ENCODE peak calls at places on chromosomes 7 and 10, in six cellular contexts. Q is GM23338, F is SK-N-SH, U is GM23248, N is PC-9, E is fibroblast of lung. M is an unnamed sample. For H4K20me1, the result is how much of the 10 kb centered on the place peaks cover.

GRCh38 chr10:63671317-63671937 is 150.2 kb downstream of the REEP3 start:
- DNase-seq in Q (no peak), F (peak), U (peak), N (no peak), E (peak), M (peak)

GRCh38 chr7:157044151-157044687 is 33.8 kb upstream of the MNX1 start:
- DNase-seq in Q (no peak), F (no peak), U (peak), N (no peak), E (no peak), M (peak)

GRCh38 chr7:96026006-96026405 is 253.7 kb downstream of the DYNC1I1 start:
- DNase-seq in Q (no peak), F (no peak), U (peak), N (no peak), E (peak), M (peak)

GRCh38 chr10:16752099-16752498 is 65.1 kb downstream of the RSU1 start:
- DNase-seq in Q (no peak), F (no peak), U (no peak), N (no peak), E (no peak), M (no peak)

GRCh38 chr10:59265140-59265539 is 88.7 kb downstream of the PHYHIPL start:
- DNase-seq in Q (peak), F (no peak), U (peak), N (no peak), E (no peak), M (no peak)

GRCh38 chr10:79018591-79019011 is 50.2 kb upstream of the ZMIZ1 start:
- DNase-seq in Q (no peak), F (peak), U (no peak), N (no peak), E (peak), M (no peak)

GRCh38 chr10:112565434-112566053 is 118.5 kb downstream of the VTI1A start:
- DNase-seq in Q (peak), F (peak), U (peak), N (peak), E (peak), M (no peak)

GRCh38 chr10:6486280-6486679 is 93.8 kb downstream of the PRKCQ start:
- DNase-seq in Q (no peak), F (no peak), U (no peak), N (no peak), E (no peak), M (no peak)

GRCh38 chr10:89283988-89284475 is 17.8 kb upstream of the IFIT2 start:
- DNase-seq in Q (peak), F (peak), U (peak), N (no peak), E (peak), M (no peak)

GRCh38 chr7:50775826-50776225 is 6.9 kb downstream of the GRB10 start:
- DNase-seq in Q (no peak), F (no peak), U (no peak), N (no peak), E (no peak), M (no peak)

GRCh38 chr7:77439572-77439971 is 23.4 kb upstream of the GSAP start:
- DNase-seq in Q (peak), F (peak), U (peak), N (peak), E (no peak), M (no peak)

GRCh38 chr7:139118803-139119485 is 9.4 kb upstream of the ZC3HAV1 start:
- DNase-seq in Q (no peak), F (no peak), U (no peak), N (no peak), E (no peak), M (no peak)

GRCh38 chr7:16930958-16931357 is 49.2 kb upstream of the AGR3 start:
- DNase-seq in Q (no peak), F (no peak), U (no peak), N (no peak), E (no peak), M (no peak)

GRCh38 chr10:43201545-43202131 is 63.4 kb downstream of the CSGALNACT2 start:
- DNase-seq in Q (no peak), F (peak), U (no peak), N (no peak), E (no peak), M (no peak)

GRCh38 chr10:96257944-96258343 is 13.4 kb downstream of the BLNK start:
- DNase-seq in Q (no peak), F (no peak), U (no peak), N (no peak), E (no peak), M (no peak)

GRCh38 chr10:128318868-128319267 is 192.6 kb upstream of the MKI67 start:
- DNase-seq in Q (no peak), F (peak), U (no peak), N (no peak), E (no peak), M (no peak)

GRCh38 chr10:132659206-132660091 is 121.9 kb downstream of the INPP5A start:
- DNase-seq in Q (no peak), F (no peak), U (no peak), N (no peak), E (no peak), M (peak)

GRCh38 chr10:131274883-131275282 is 36.6 kb downstream of the TCERG1L start:
- DNase-seq in Q (no peak), F (no peak), U (no peak), N (no peak), E (no peak), M (no peak)
- H4K20me1 ChIP-seq in Q (under half), F (under half), U (under half), N (under half), E (under half), M (under half)

DNA sequence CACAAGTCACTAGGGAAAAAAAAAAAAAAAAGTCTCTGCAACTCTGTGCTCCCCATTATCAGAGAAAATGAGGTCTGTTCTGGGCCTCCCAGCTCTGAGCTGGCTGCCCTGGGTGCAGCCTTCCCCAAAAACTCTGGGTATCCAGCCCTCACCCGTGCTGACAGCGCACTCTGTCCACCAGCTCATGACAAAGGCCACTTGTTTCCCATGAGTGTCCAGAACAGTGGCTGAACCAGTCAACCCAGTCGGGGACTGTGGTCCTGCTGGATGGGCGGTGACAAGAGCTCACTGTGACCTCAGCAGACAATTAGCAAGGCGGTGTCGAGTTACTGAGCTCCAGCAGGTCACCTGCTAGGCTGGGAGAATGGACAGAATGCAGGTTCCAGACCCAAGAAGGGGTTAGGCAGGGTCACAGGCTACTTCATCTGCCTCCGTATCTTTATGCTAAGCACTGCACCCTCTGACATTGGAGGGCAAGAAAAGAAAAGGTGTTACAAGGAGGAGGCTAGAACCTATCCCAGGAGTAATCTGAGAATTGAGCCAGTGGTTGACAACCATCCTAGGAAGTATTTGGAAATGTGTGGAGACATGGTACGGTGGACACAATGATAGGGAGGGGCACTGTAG is 37.2 kb downstream of the DLG5 start:
- DNase-seq in Q (peak), F (no peak), U (no peak), N (peak), E (no peak), M (no peak)
- H4K20me1 ChIP-seq in Q (under half), F (half or more), U (under half), N (under half), E (under half), M (half or more)

GRCh38 chr10:20999713-21000112 is 102.6 kb upstream of the NEBL start:
- DNase-seq in Q (no peak), F (no peak), U (no peak), N (no peak), E (no peak), M (no peak)

GRCh38 chr10:20991526-20991925 is 94.4 kb upstream of the NEBL start:
- DNase-seq in Q (no peak), F (no peak), U (no peak), N (no peak), E (no peak), M (no peak)

GRCh38 chr10:20993387-20994170 is 96.5 kb upstream of the NEBL start:
- DNase-seq in Q (no peak), F (no peak), U (peak), N (peak), E (peak), M (peak)

GRCh38 chr10:20998036-20998435 is 100.9 kb upstream of the NEBL start:
- DNase-seq in Q (no peak), F (no peak), U (no peak), N (no peak), E (no peak), M (no peak)

GRCh38 chr10:20995123-20995978 is 98.2 kb upstream of the NEBL start:
- DNase-seq in Q (no peak), F (peak), U (no peak), N (no peak), E (peak), M (peak)
- H4K20me1 ChIP-seq in Q (under half), F (under half), U (under half), N (under half), E (under half), M (under half)

GRCh38 chr10:527416-527815 is 162.1 kb downstream of the DIP2C start:
- DNase-seq in Q (no peak), F (no peak), U (no peak), N (no peak), E (no peak), M (no peak)
- H4K20me1 ChIP-seq in Q (under half), F (half or more), U (under half), N (under half), E (under half), M (half or more)

DNA sequence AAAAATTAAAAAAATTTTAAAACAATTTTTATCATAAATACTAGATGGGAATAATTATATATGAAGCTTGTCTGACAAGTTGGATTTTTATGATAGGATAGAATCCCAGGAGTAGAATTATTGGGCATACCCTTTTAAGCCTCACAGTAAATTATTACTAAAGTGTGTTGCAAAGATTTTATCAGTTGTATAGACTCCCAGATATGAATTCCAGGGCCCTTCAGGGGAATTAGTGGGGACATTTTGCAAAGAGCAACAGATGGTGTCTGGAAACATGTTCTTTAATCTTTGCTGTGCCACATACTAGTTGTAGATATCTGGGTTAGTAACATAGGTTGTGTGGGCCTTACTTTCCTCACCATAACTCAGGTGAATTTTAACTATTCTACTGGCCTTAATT is 28.7 kb downstream of the ZEB1 start:
- DNase-seq in Q (no peak), F (no peak), U (no peak), N (no peak), E (no peak), M (no peak)
- H4K20me1 ChIP-seq in Q (under half), F (under half), U (under half), N (under half), E (under half), M (under half)

DNA sequence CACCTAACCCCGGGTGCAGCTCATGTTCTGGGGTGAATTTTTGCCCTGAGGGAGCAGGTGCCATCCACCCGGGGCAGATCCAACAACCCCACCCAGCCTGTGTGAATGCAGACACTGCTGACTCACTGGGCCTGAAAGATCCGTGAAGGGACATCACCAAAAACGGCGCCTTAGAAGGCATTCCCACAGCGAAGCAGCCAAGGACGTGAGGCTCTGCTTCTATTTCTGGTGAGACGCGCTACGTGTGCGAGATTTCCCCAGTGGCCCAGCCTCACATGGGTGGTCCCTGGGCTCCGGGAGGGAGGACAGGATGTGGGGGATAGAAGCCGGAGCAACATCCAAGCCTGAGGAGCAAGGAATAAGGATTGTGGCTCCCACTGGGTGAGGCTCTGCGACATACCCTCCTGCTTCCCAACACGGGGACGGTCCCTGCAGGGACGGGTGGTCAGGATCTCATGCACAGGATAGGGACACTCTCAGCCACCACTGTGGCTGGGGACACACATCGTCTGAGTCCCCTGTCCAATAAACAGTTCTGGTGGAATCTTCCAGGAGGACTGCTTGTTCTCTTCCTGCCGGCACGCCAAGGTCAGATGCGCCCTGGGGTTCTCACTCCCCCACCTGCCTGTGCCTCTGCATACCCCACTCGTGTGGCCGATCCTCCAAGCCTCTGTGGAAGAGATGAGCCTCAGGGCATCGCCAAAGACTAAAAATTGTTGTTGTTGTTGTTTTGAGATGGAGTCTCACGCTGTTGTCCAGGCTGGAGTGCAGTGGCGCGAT is 70.2 kb downstream of the ZRANB1 start:
- DNase-seq in Q (no peak), F (no peak), U (peak), N (no peak), E (no peak), M (no peak)
- H4K20me1 ChIP-seq in Q (half or more), F (half or more), U (under half), N (under half), E (under half), M (under half)

DNA sequence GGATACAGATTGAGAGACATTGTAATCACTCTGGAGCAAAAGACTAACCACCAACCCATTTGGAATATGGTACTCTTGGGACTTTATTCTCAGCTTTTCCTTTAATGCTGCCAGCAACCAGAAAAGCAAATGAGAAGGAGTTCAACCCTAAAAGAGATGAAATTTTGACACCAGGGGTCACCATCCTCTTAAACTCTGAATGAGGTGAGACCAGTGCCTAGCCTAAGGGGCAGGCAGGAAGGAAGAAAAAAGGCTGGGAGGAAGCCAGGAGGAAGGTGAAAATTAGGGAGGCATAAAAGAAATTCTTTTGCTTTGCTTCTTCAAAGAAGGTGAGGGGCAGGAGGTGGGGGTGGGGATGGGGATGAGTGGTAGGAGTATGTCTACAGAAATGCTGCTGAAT is 135.8 kb downstream of the JAZF1 start:
- DNase-seq in Q (peak), F (no peak), U (no peak), N (no peak), E (no peak), M (no peak)
- H4K20me1 ChIP-seq in Q (under half), F (under half), U (under half), N (under half), E (under half), M (under half)

DNA sequence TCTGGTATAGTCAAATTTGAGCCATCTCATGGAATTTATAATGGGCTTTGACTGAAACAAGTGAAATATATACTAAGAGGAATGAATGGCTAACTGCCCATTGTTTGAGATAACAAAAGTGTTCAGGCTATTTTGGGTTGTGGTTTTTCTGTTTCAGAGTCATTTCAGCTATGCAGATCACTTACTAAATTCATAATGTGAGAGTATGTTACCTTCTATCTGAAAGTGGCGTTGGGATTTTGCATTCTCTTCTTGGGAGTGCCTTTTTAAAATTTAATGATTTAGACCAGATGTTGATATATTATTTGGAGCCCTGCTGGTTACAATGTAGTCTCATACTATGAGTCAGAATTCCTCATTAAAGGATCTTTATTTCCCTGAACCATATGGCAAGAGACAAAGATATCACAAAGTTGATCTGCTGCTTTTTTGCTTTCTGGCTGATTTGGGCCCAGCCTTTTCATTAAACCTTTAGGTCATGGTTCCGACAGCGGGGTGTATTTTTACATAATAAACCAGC is 10.4 kb downstream of the VCL start:
- DNase-seq in Q (no peak), F (peak), U (peak), N (no peak), E (peak), M (peak)
- H4K20me1 ChIP-seq in Q (half or more), F (half or more), U (under half), N (half or more), E (under half), M (half or more)